ENCODE peak calls at places on chromosomes 3 and 15, in four cellular contexts. H, R, K and B are unnamed samples.

GRCh38 chr3:116112686-116113085 is 332.6 kb downstream of the LSAMP start:
- DNase-seq in R (no peak), H (no peak), K (no peak), B (no peak)

GRCh38 chr15:66895794-66896453 is 169.5 kb upstream of the SMAD3 start:
- DNase-seq in K (no peak), H (no peak), R (no peak), B (no peak)

GRCh38 chr3:134300520-134300919 is 49.9 kb upstream of the RYK start:
- DNase-seq in K (no peak), R (no peak), H (no peak), B (no peak)

GRCh38 chr15:76844096-76844495 is 61.0 kb downstream of the SCAPER start:
- DNase-seq in R (peak; percentile 9), K (no peak), H (no peak), B (no peak)

GRCh38 chr3:180184806-180185205 is 148.1 kb upstream of the PEX5L start:
- DNase-seq in H (no peak), K (no peak), R (peak; percentile 14), B (no peak)

GRCh38 chr3:183253961-183254815 is 1.1 kb downstream of the B3GNT5 start:
- DNase-seq in H (peak; percentile 28), K (peak; percentile 52), R (no peak), B (peak; percentile 38)

GRCh38 chr3:159766563-159767185 is 222.0 kb upstream of the IL12A start:
- DNase-seq in R (peak; percentile 48), K (no peak), H (peak; percentile 24), B (peak; percentile 40)

GRCh38 chr15:73704869-73705645 is 20.9 kb downstream of the CD276 start:
- DNase-seq in K (peak; percentile 61), H (peak; percentile 54), R (peak; percentile 27), B (peak; percentile 51)

GRCh38 chr15:51382787-51383186 is 41.3 kb downstream of the GLDN start:
- DNase-seq in K (peak; percentile 15), H (no peak), R (peak; percentile 36), B (peak; percentile 21)

GRCh38 chr15:48929611-48930170 is 34.0 kb downstream of the SHC4 start:
- DNase-seq in K (no peak), H (no peak), R (peak; percentile 94), B (no peak)

GRCh38 chr15:69607101-69607500 is 154.5 kb downstream of the RPLP1 start:
- DNase-seq in R (no peak), K (peak; percentile 6), H (no peak), B (no peak)

GRCh38 chr3:44649709-44650108 is 1.2 kb downstream of the ZNF35 start:
- DNase-seq in R (no peak), K (no peak), H (no peak), B (no peak)

GRCh38 chr15:76012021-76012551 is at the start of gene NRG4:
- DNase-seq in K (peak; percentile 49), R (peak; percentile 5), H (no peak), B (no peak)

GRCh38 chr15:90552929-90553211 is 23.1 kb downstream of the CRTC3 start:
- DNase-seq in H (no peak), K (no peak), R (no peak), B (no peak)

GRCh38 chr3:44932986-44933944 is 42.7 kb downstream of the ZDHHC3 start:
- DNase-seq in K (no peak), R (no peak), H (no peak), B (no peak)

DNA sequence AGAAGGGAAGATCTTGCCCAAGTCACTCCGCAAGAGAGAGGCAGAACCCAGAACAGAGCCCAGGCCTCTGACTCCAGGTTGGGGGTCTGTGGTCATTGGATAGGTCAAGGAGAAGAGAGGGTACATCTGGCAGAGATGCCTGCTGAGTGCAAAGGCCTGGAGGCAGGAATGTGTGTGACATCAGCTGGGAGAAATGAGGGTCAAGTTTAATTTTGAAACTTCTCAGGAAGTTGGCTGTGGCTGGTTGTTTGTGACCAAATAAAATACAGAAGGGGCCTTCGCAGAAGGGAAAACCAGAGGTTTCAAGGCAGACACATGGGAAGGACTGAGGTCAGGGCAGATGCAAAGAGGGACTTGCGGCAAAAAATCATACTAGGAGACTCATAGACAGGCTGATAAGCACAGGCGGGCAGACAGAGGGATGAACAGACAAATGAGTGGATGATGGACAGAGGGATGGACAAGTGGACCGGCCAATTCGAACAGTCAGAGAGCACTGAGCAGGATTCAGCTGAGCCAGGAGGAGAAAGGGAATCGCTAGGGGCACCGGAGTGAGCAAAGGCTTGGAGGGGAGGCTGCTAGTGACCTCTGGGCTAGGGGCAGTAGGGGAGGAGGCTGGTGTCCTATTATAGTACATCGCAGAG is 28.8 kb upstream of the CACNA2D2 start:
- DNase-seq in K (no peak), R (no peak), H (no peak), B (no peak)
- TF ChIP-seq CTCF in K (no peak), R (peak; percentile 9), H (no peak), B (no peak)

GRCh38 chr15:57635300-57635944 is 43.7 kb downstream of the MYZAP start:
- DNase-seq in K (peak; percentile 61), R (no peak), H (peak; percentile 64), B (no peak)
- H3K27ac ChIP-seq in K (peak overlapping the region; percentile 47), R (no peak overlapping the region), H (peak overlapping the region; percentile 76), B (peak overlapping the region; percentile 28)

DNA sequence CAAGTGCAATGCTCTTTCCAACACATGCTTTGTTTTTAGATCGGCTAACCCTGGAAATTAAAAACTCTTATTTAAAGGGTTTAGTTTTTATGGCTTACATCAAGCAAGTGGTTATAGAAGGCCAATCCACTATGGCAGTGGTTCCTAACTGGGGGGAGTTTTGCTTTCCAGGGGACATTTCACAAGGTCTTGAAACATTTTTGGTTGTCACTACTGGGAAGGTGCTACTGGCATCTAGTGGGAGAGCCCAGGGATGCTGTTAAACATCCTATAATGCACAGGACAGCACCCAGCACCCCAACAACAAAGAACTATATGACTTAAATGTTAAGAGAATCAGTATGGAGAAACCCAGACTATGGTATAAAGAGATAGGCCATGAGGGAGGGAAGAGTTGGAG is 439.0 kb downstream of the NTRK3 start:
- DNase-seq in R (no peak), K (no peak), H (no peak), B (no peak)
- TF ChIP-seq CTCF in R (no peak), K (no peak), H (no peak), B (no peak)

GRCh38 chr15:55740981-55741591 is 1.9 kb downstream of the PRTG start:
- DNase-seq in K (no peak), H (no peak), R (no peak), B (no peak)
- H3K27ac ChIP-seq in K (no peak overlapping the region), H (peak overlapping the region; percentile 8), R (no peak overlapping the region), B (peak overlapping the region; percentile 88)

GRCh38 chr3:123745184-123745855 is 138.8 kb downstream of the MYLK start:
- DNase-seq in H (no peak), K (no peak), R (no peak), B (no peak)
- TF ChIP-seq CTCF in H (no peak), K (peak; percentile 17), R (peak; percentile 31), B (no peak)

DNA sequence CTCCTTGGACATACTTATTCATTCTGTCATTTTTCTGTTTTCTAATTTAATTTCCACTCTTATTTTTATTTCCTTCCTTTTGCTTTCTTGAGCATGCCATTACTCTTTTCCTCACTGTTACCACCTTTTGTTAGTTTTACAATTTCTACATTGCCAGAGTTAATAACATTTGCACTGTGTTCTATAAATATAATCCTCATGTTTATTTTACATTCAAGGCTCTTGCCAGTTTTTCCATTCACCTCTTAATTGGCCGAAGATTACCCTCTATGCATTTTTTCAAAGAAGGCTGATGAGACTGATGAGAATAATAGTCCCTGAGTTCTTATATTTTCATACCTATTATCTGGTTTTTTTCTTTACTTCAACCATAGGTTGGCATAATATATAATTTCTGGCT is 10.5 kb downstream of the BTD start:
- DNase-seq in R (no peak), H (no peak), K (no peak), B (no peak)
- H3K27ac ChIP-seq in R (no peak overlapping the region), H (no peak overlapping the region), K (peak overlapping the region; percentile 50), B (no peak overlapping the region)